ENCODE peak calls at places on chromosomes 5 and 9, in four cellular contexts. S is HCT116, A is HepG2, Z is tibial nerve. G is an unnamed sample.
A peak's percentile ranks its signal among the peaks of the same experiment; 100 is the strongest.

GRCh38 chr9:130483281-130483949 is 38.7 kb downstream of the ASS1 start:
- DNase-seq in S (no peak), A (no peak), Z (no peak), G (no peak)

GRCh38 chr9:134551657-134552348 is 89.8 kb upstream of the COL5A1 start:
- DNase-seq in S (no peak), A (no peak), Z (no peak), G (peak; percentile 66)

GRCh38 chr5:67206381-67207328 is 10.1 kb upstream of the CD180 start:
- DNase-seq in S (peak; percentile 82), A (peak; percentile 53), Z (no peak), G (peak; percentile 58)

GRCh38 chr5:41722359-41722950 is 147.8 kb downstream of the OXCT1 start:
- DNase-seq in S (no peak), A (no peak), Z (no peak), G (no peak)

GRCh38 chr9:78325343-78325742 is 28.4 kb downstream of the PSAT1 start:
- DNase-seq in S (no peak), A (no peak), Z (no peak), G (peak; percentile 51)

GRCh38 chr5:35177783-35178182 is 52.5 kb downstream of the PRLR start:
- DNase-seq in S (no peak), A (no peak), Z (no peak), G (no peak)

GRCh38 chr5:58318468-58318867 is 141.4 kb downstream of the PLK2 start:
- DNase-seq in S (no peak), A (no peak), Z (no peak), G (no peak)

GRCh38 chr5:10201223-10201868 is 48.3 kb downstream of the ATPSCKMT start:
- DNase-seq in S (no peak), A (no peak), Z (no peak), G (no peak)

GRCh38 chr5:136279314-136279713 is 86.0 kb downstream of the TRPC7 start:
- DNase-seq in S (no peak), A (no peak), Z (no peak), G (no peak)

GRCh38 chr5:159712672-159713071 is 203.6 kb upstream of the ADRA1B start:
- DNase-seq in S (no peak), A (no peak), Z (no peak), G (no peak)

GRCh38 chr9:111036068-111036789 is 2.0 kb downstream of the LPAR1 start:
- DNase-seq in S (peak; percentile 1), A (no peak), Z (peak; percentile 73), G (peak; percentile 69)

GRCh38 chr5:53554444-53554843 is 6.0 kb upstream of the NDUFS4 start:
- DNase-seq in S (no peak), A (no peak), Z (no peak), G (no peak)

GRCh38 chr9:82540175-82540574 is 522.8 kb downstream of the RASEF start:
- DNase-seq in S (no peak), A (no peak), Z (no peak), G (no peak)

GRCh38 chr5:55667938-55668337 is 44.2 kb downstream of the SLC38A9 start:
- DNase-seq in S (no peak), A (no peak), Z (no peak), G (no peak)

GRCh38 chr5:122126177-122126701 is 3.1 kb upstream of the ZNF474 start:
- DNase-seq in S (no peak), A (no peak), Z (no peak), G (no peak)

GRCh38 chr5:172800088-172800551 is 29.1 kb upstream of the DUSP1 start:
- DNase-seq in S (no peak), A (no peak), Z (peak; percentile 46), G (peak; percentile 54)

GRCh38 chr5:28254846-28255245 is 1216.5 kb upstream of the CDH9 start:
- DNase-seq in S (no peak), A (no peak), Z (no peak), G (no peak)

GRCh38 chr5:81748556-81748955 is 2.3 kb downstream of the SSBP2 start:
- DNase-seq in S (no peak), A (no peak), Z (no peak), G (no peak)

GRCh38 chr5:11072556-11072955 is 311.5 kb upstream of the DAP start:
- DNase-seq in S (no peak), A (no peak), Z (no peak), G (no peak)

GRCh38 chr5:179124853-179125788 is 64.9 kb downstream of the ZNF354C start:
- DNase-seq in S (no peak), A (no peak), Z (no peak), G (no peak)

GRCh38 chr5:172129174-172129764 is 58.8 kb downstream of the STK10 start:
- DNase-seq in S (no peak), A (no peak), Z (no peak), G (no peak)

GRCh38 chr9:137255448-137256114 is 454 bp downstream of the NELFB start:
- DNase-seq in S (no peak), A (peak; percentile 46), Z (no peak), G (peak; percentile 77)

GRCh38 chr5:150492621-150493020 is 15.3 kb upstream of the NDST1 start:
- DNase-seq in S (no peak), A (no peak), Z (no peak), G (no peak)

GRCh38 chr5:172726966-172727365 is 44.0 kb downstream of the DUSP1 start:
- DNase-seq in S (no peak), A (no peak), Z (no peak), G (no peak)

DNA sequence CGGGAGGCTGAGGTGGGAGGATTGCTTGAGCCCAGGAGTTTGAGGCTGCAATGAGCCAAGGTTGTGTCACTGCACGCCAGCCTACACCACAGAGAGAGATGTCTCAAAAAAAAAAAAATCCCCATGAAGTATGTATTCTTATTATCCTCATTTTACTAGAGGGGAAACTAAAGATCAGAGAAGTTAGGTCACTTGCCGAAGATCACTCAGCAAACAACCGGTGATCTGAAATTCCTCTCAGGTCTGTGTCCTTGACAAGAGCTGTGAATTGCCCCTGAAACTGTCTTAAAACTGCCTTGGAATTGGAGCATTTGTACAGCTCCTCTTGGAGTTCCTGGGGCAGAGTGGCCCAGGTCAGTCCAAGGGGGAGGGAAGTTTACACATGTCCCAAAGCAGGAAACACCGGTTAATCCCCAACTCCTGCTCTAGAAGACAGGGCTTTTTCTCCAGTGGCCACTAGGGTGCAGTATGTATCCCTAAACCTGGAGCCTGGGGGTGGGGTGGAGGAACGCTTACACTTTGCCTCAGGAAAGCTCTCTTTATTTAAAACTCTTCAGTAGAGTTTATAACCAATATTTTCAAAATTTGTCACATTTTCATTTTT is 27.6 kb downstream of the AQP7 start:
- DNase-seq in S (peak; percentile 64), A (peak; percentile 70), Z (peak; percentile 87), G (peak; percentile 91)
- H3K4me1 ChIP-seq in S (peaks cover 20% of the 10 kb centered on the region), A (peaks cover 31% of the 10 kb centered on the region), Z (peaks cover 7% of the 10 kb centered on the region), G (no peaks in the 10 kb centered on the region)

GRCh38 chr9:15513335-15513734 is 2.6 kb upstream of the PSIP1 start:
- DNase-seq in S (peak; percentile 41), A (peak; percentile 32), Z (no peak), G (no peak)
- H3K4me1 ChIP-seq in S (peaks cover 27% of the 10 kb centered on the region), A (peaks cover 27% of the 10 kb centered on the region), Z (peaks cover 20% of the 10 kb centered on the region), G (no peaks in the 10 kb centered on the region)

DNA sequence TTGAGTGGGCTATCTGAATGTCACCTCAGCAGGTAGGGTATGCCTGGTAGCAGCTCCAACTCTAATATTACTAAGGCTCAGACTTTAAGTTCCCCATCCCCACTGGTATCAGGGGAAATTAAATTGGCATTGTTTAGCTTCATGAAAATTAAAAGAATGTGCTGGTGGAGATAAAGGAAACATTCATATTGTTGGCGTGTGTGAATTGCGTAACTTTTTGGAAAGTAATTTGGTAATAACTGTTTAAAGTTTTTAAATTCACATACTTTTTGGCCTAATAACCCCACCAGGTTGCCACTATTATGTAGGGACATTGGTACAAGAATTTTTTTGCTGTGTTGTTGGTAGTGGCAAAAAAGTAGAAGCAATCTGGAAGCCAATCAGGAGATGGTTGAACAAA is 29.4 kb downstream of the TNPO1 start:
- DNase-seq in S (no peak), A (no peak), Z (no peak), G (no peak)
- H3K4me1 ChIP-seq in S (peaks cover 39% of the 10 kb centered on the region), A (peaks cover 18% of the 10 kb centered on the region), Z (peaks cover 76% of the 10 kb centered on the region), G (peaks cover 20% of the 10 kb centered on the region)

DNA sequence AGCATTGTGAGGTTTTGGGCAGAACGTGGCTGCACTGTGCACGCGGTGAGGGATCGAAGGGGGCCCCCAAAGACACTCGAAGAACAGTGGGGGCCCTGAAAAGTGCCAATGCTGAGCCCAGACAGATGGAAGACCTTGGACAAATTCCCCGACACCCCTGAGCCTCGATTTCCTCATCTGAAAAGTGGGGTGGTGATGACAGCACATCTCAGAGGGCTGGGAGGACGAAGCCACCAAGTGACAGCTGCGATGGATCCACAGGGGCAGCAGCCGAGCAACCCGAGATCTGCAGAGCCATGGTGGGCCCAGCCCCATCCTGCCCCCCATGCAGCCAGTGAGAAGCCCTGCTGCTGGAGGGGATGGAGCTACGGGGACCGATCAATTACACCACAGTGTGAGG is 134.2 kb upstream of the IER5L start:
- DNase-seq in S (no peak), A (no peak), Z (no peak), G (no peak)
- H3K4me1 ChIP-seq in S (peaks cover 38% of the 10 kb centered on the region), A (peaks cover 47% of the 10 kb centered on the region), Z (peaks cover 27% of the 10 kb centered on the region), G (peaks cover 8% of the 10 kb centered on the region)

DNA sequence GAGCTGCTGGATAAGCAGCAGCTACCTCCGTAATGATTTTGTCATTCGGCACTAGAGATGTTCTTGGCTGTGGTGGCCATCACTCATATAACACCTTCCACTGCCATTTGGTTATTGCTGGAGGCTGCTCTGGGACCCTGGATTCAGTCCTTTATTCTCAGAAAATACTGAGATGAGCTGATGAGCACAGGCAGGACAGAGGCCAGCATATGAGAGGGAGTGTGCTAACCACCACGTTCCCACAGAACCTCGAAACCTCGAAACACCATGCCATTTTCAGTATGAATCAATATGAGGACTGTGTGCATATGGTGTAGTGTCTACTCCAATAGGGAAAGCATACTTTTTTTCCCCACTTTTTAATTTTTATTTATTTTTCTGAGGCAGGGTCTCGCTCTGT is 56.6 kb downstream of the ADAM19 start:
- DNase-seq in S (no peak), A (no peak), Z (no peak), G (no peak)
- H3K4me1 ChIP-seq in S (peaks cover 24% of the 10 kb centered on the region), A (no peaks in the 10 kb centered on the region), Z (peaks cover 45% of the 10 kb centered on the region), G (no peaks in the 10 kb centered on the region)

DNA sequence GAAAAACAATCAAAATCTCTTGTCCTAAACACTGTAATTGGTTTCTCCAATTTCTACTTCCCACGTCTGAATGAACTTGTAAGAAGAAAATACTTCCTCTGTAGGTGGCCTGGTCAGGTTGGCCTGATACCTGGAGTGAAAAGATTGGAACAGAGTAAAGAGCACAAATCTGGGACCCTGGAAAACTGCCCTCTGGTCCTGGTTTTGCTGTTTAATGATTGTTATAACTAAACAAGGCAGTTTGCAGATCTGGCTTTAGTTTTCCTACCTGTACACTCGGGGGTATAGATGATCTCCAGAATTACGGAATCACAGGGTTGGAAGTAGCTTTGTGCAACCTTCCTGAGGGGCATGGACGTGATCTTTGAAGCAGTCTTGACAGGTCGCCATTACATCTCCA is 67.6 kb downstream of the ZSWIM6 start:
- DNase-seq in S (no peak), A (no peak), Z (no peak), G (no peak)
- H3K4me1 ChIP-seq in S (no peaks in the 10 kb centered on the region), A (no peaks in the 10 kb centered on the region), Z (peaks cover 51% of the 10 kb centered on the region), G (no peaks in the 10 kb centered on the region)

DNA sequence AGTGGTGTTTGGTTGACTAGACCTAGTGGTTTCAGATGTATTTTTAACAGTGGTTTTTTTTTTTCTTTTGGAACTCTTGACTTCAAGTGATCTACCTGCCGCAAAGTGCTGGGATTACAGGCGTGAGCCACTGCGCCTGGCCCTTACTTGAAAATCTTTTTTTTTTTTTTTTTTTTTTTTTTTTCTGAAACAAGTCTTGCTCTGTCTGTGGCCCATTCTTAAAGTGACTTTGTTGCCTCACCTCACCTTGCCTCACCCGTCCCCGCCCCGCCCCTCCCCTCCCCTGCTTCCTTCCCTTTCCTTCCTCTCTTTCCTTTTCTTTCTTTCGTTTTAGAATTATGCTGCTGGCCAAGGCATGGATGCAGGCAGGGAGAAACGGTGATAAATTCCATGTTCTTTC is 26.0 kb downstream of the GPBP1 start:
- DNase-seq in S (no peak), A (no peak), Z (no peak), G (no peak)
- H3K4me1 ChIP-seq in S (peaks cover 3% of the 10 kb centered on the region), A (peaks cover 21% of the 10 kb centered on the region), Z (peaks cover 55% of the 10 kb centered on the region), G (no peaks in the 10 kb centered on the region)